ENCODE peak calls at places on chromosomes 7 and 10, in five cellular contexts. R, X, N, S and L are unnamed samples.

GRCh38 chr7:46321556-46322205 is 400.6 kb upstream of the IGFBP3 start:
- DNase-seq in R (peak), X (no peak), N (no peak), S (peak), L (no peak)

GRCh38 chr7:28020302-28020940 is 160.2 kb downstream of the JAZF1 start:
- DNase-seq in R (peak), X (peak), N (peak), S (peak), L (peak)

GRCh38 chr7:32316831-32317230 is 173.3 kb downstream of the LSM5 start:
- DNase-seq in R (no peak), X (no peak), N (no peak), S (no peak), L (no peak)

GRCh38 chr10:98425511-98426352 is 10.8 kb upstream of the PYROXD2 start:
- DNase-seq in R (peak), X (peak), N (no peak), S (peak), L (peak)

GRCh38 chr10:75379234-75379724 is 22.3 kb downstream of the ZNF503 start:
- DNase-seq in R (no peak), X (no peak), N (no peak), S (peak), L (no peak)

GRCh38 chr7:142583424-142583823 is 165.8 kb upstream of the PRSS1 start:
- DNase-seq in R (peak), X (no peak), N (no peak), S (peak), L (no peak)

GRCh38 chr10:98331888-98332287 is 63.9 kb upstream of the LOXL4 start:
- DNase-seq in R (no peak), X (peak), N (peak), S (no peak), L (no peak)

GRCh38 chr7:33904680-33905388 is 505 bp upstream of the BMPER start:
- DNase-seq in R (peak), X (peak), N (no peak), S (peak), L (peak)

GRCh38 chr10:36738738-36739431 is 386.5 kb upstream of the ANKRD30A start:
- DNase-seq in R (no peak), X (no peak), N (no peak), S (no peak), L (no peak)

GRCh38 chr7:115230882-115231508 is 309.1 kb downstream of the MDFIC start:
- DNase-seq in R (peak), X (no peak), N (no peak), S (peak), L (no peak)
- H2BK15ac ChIP-seq in R (no peak), X (no peak), N (no peak), S (no peak), L (no peak)

DNA sequence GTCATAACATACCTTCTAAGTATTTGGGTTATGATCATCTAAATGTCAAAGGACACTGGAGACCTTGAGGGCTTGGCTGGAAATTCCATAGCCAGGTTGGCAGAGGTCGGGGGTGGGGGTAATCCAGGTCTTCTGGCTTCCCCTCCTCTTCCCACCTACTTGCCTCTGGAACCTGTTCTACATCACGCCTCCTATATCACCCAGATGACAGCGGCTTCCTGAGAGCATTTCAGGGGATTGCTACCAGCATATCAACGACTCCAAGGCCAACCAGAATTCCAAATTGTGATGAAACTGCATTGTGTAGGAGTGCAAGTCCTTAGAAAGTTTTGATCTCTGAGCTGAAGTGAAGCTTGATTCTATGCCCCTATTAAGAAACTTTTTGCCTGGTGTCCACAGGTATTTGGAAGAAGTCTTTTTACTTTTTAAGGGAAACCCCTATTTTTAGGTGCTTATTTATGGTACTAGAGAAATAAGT is 95.7 kb downstream of the SH2D4B start:
- DNase-seq in R (no peak), X (no peak), N (no peak), S (no peak), L (no peak)
- H2AFZ ChIP-seq in R (no peak), X (no peak), N (no peak), S (no peak), L (no peak)

DNA sequence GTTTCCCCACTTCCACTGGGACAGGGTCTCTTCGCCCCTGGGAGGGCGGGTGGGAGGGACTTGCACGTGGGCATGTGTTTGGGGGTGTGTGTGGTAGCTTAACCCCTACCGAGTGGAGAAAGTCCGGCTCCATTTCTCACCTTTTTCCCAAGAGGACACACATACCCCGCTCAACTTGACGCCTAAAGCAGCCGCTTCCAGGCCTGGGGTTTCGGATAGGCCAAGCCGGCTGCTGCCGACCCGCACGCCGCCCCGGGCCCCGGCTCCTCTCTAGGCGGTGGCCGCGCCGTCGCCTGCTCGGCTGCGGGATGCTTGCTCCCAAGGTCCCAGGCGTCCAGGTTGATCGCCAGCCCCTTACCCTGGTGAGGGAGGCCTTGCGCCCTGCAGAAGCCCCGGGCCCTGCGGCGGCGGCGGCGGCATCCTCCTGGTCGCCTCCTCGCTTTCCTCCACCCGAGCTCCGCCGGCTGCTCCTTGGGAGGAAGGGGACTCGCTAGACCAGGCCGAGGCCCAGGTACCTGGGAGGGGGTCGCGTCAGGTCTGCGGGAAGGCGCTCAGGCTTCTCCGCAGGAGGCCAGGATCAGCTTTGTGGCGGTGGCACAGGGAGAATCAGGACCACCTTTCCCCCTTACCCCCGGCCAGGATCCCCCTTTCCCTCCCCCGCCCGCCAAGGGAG is 3.2 kb upstream of the GATA3 start:
- DNase-seq in R (no peak), X (no peak), N (no peak), S (no peak), L (peak)
- H2BK15ac ChIP-seq in R (no peak), X (no peak), N (no peak), S (no peak), L (no peak)

GRCh38 chr7:94647295-94647694 is 8.6 kb downstream of the SGCE start:
- DNase-seq in R (no peak), X (no peak), N (no peak), S (no peak), L (no peak)

GRCh38 chr7:94650652-94651051 is 5.3 kb downstream of the SGCE start:
- DNase-seq in R (no peak), X (no peak), N (no peak), S (no peak), L (no peak)

GRCh38 chr7:94649313-94649924 is 6.5 kb downstream of the SGCE start:
- DNase-seq in R (peak), X (no peak), N (no peak), S (peak), L (no peak)

GRCh38 chr7:94648731-94649130 is 7.2 kb downstream of the SGCE start:
- DNase-seq in R (no peak), X (no peak), N (no peak), S (no peak), L (no peak)

GRCh38 chr7:94650137-94650536 is 5.8 kb downstream of the SGCE start:
- DNase-seq in R (no peak), X (no peak), N (no peak), S (no peak), L (no peak)
- H2AFZ ChIP-seq in R (no peak), X (no peak), N (no peak), S (no peak), L (no peak)

GRCh38 chr10:4650572-4650971 is 175.4 kb upstream of the AKR1E2 start:
- DNase-seq in R (peak), X (no peak), N (no peak), S (peak), L (no peak)

GRCh38 chr10:4654496-4654895 is 171.5 kb upstream of the AKR1E2 start:
- DNase-seq in R (no peak), X (no peak), N (no peak), S (no peak), L (no peak)

GRCh38 chr10:4651404-4652037 is 174.5 kb upstream of the AKR1E2 start:
- DNase-seq in R (no peak), X (no peak), N (no peak), S (no peak), L (no peak)

GRCh38 chr10:4653160-4653559 is 172.8 kb upstream of the AKR1E2 start:
- DNase-seq in R (no peak), X (no peak), N (no peak), S (no peak), L (no peak)

GRCh38 chr10:4652111-4653010 is 173.6 kb upstream of the AKR1E2 start:
- DNase-seq in R (no peak), X (no peak), N (no peak), S (peak), L (no peak)
- H2BK15ac ChIP-seq in R (peak), X (no peak), N (no peak), S (no peak), L (no peak)

GRCh38 chr7:107035446-107035845 is 9.1 kb upstream of the PRKAR2B start:
- DNase-seq in R (peak), X (no peak), N (no peak), S (peak), L (no peak)
- H2AFZ ChIP-seq in R (no peak), X (no peak), N (no peak), S (no peak), L (no peak)

DNA sequence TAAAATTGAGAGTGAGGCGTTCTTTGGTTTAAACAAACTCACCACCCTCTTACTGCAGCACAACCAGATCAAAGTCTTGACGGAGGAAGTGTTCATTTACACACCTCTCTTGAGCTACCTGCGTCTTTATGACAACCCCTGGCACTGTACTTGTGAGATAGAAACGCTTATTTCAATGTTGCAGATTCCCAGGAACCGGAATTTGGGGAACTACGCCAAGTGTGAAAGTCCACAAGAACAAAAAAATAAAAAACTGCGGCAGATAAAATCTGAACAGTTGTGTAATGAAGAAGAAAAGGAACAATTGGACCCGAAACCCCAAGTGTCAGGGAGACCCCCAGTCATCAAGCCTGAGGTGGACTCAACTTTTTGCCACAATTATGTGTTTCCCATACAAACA is 21.5 kb downstream of the LRRC17 start:
- DNase-seq in R (no peak), X (no peak), N (no peak), S (no peak), L (no peak)
- H2BK15ac ChIP-seq in R (peak), X (no peak), N (no peak), S (no peak), L (no peak)